ENCODE peak calls at places on chromosomes 6 and 20, in five cellular contexts. One of them, this sample, is unnamed.

GRCh38 chr6:41732601-41733348 is 2.6 kb downstream of the TFEB start:
- DNase-seq in HepG2: no peak
- DNase-seq in K562: no peak
- DNase-seq in SK-N-SH: no peak
- DNase-seq in GM12878: peak
- DNase-seq in this sample: no peak

GRCh38 chr6:37628611-37629320 is 68.9 kb downstream of the MDGA1 start:
- DNase-seq in HepG2: no peak
- DNase-seq in K562: no peak
- DNase-seq in SK-N-SH: no peak
- DNase-seq in GM12878: no peak
- DNase-seq in this sample: no peak

GRCh38 chr6:143940011-143940597 is 68.0 kb downstream of the PLAGL1 start:
- DNase-seq in HepG2: peak
- DNase-seq in K562: peak
- DNase-seq in SK-N-SH: peak
- DNase-seq in GM12878: peak
- DNase-seq in this sample: no peak

GRCh38 chr6:63792846-63793245 is 157.2 kb downstream of the PHF3 start:
- DNase-seq in HepG2: no peak
- DNase-seq in K562: no peak
- DNase-seq in SK-N-SH: no peak
- DNase-seq in GM12878: no peak
- DNase-seq in this sample: no peak

GRCh38 chr6:130282234-130282995 is 59.7 kb upstream of the SAMD3 start:
- DNase-seq in HepG2: peak
- DNase-seq in K562: peak
- DNase-seq in SK-N-SH: peak
- DNase-seq in GM12878: no peak
- DNase-seq in this sample: peak

GRCh38 chr20:60215786-60216730 is 257.8 kb downstream of the CDH26 start:
- DNase-seq in HepG2: no peak
- DNase-seq in K562: no peak
- DNase-seq in SK-N-SH: peak
- DNase-seq in GM12878: no peak
- DNase-seq in this sample: no peak

GRCh38 chr20:62314339-62314638 is 11.5 kb downstream of the ADRM1 start:
- DNase-seq in HepG2: no peak
- DNase-seq in K562: no peak
- DNase-seq in SK-N-SH: no peak
- DNase-seq in GM12878: no peak
- DNase-seq in this sample: no peak

GRCh38 chr6:9233686-9234085 is 798.3 kb upstream of the SLC35B3 start:
- DNase-seq in HepG2: no peak
- DNase-seq in K562: no peak
- DNase-seq in SK-N-SH: no peak
- DNase-seq in GM12878: no peak
- DNase-seq in this sample: no peak

GRCh38 chr6:11931296-11932035 is 80.6 kb upstream of the HIVEP1 start:
- DNase-seq in HepG2: no peak
- DNase-seq in K562: peak
- DNase-seq in SK-N-SH: no peak
- DNase-seq in GM12878: no peak
- DNase-seq in this sample: no peak

GRCh38 chr20:5784735-5785134 is 34.5 kb downstream of the SHLD1 start:
- DNase-seq in HepG2: no peak
- DNase-seq in K562: peak
- DNase-seq in SK-N-SH: no peak
- DNase-seq in GM12878: no peak
- DNase-seq in this sample: no peak

GRCh38 chr6:26556263-26557070 is 18.3 kb downstream of the HMGN4 start:
- DNase-seq in HepG2: peak
- DNase-seq in K562: peak
- DNase-seq in SK-N-SH: peak
- DNase-seq in GM12878: no peak
- DNase-seq in this sample: peak

GRCh38 chr6:45486739-45487138 is 109.0 kb upstream of the SUPT3H start:
- DNase-seq in HepG2: no peak
- DNase-seq in K562: no peak
- DNase-seq in SK-N-SH: no peak
- DNase-seq in GM12878: peak
- DNase-seq in this sample: no peak

GRCh38 chr6:131042664-131043063 is 20.4 kb downstream of the EPB41L2 start:
- DNase-seq in HepG2: no peak
- DNase-seq in K562: no peak
- DNase-seq in SK-N-SH: no peak
- DNase-seq in GM12878: no peak
- DNase-seq in this sample: no peak

GRCh38 chr6:108744244-108744972 is 103.8 kb upstream of the ARMC2 start:
- DNase-seq in HepG2: peak
- DNase-seq in K562: no peak
- DNase-seq in SK-N-SH: no peak
- DNase-seq in GM12878: no peak
- DNase-seq in this sample: no peak

GRCh38 chr6:11428895-11429294 is 108.7 kb upstream of the TMEM170B start:
- DNase-seq in HepG2: peak
- DNase-seq in K562: no peak
- DNase-seq in SK-N-SH: no peak
- DNase-seq in GM12878: peak
- DNase-seq in this sample: no peak

GRCh38 chr20:39045676-39046075 is 83.5 kb downstream of the DHX35 start:
- DNase-seq in HepG2: no peak
- DNase-seq in K562: no peak
- DNase-seq in SK-N-SH: no peak
- DNase-seq in GM12878: no peak
- DNase-seq in this sample: no peak

GRCh38 chr20:58891076-58891685 is 38.7 kb downstream of the GNAS start:
- DNase-seq in HepG2: no peak
- DNase-seq in K562: peak
- DNase-seq in SK-N-SH: peak
- DNase-seq in GM12878: no peak
- DNase-seq in this sample: peak

DNA sequence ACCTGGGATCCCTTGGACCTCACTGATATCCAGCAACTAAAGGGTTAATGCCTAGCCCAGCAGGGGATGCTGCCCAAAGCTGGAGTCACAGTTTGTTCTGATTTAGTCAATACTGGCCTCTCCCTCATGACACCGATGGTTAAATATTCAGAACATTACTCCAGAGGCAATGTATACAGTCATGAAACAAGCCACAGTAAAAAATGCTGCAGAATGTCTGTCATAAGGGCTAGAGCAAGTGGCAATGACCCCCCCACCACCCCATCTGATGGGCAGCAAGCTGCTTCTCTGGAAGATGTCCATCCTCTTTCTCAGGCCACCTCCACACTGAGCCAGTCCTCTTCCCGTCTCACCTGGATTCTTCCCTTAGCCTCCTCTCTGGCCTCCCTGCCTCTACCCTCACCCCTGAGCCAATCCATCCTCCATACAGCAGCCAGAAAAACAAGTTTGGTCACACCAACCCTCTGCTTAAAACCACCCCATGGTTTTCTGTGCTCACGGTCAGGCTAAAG is 99.0 kb upstream of the KCNG1 start:
- DNase-seq in HepG2: no peak
- DNase-seq in K562: no peak
- DNase-seq in SK-N-SH: no peak
- DNase-seq in GM12878: no peak
- DNase-seq in this sample: no peak
- TF ChIP-seq JUND in HepG2: no peak
- TF ChIP-seq JUND in K562: no peak
- TF ChIP-seq JUND in SK-N-SH: no peak
- TF ChIP-seq JUND in GM12878: no peak
- TF ChIP-seq JUND in this sample: no peak

DNA sequence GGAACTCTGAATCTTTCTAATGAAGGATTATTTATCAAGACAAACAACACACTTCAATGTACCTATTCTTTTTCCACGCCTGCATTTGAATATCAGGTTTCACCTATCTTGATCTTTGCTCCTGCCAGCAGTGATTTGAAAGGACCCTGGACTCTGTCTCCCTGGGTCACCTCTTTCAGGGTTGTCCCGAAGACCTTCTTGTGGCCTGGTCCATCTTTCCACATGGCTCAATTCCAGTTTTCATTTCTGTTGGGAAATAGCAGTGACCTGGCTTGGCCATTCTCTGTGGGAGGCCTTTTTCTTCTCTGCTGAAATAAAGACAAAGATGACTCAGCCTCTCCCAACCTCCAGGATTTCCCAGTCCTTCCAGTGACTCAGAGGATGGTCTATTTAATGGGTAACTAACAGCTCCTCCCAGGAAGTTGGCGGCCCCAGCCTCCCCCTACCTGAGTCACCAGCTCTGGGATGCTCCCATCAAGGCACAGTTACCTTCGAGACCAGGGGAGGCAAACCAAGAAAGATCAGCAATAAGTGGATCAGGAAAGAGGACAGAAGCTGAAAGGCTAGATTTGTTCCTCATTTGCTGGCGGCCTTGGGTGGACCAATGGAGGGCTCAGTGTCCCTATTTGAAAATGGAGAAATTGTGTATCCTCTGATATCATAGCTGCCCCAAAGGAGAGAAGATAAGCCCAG is 120.2 kb upstream of the RNF24 start:
- DNase-seq in HepG2: peak
- DNase-seq in K562: peak
- DNase-seq in SK-N-SH: no peak
- DNase-seq in GM12878: no peak
- DNase-seq in this sample: no peak
- TF ChIP-seq JUND in HepG2: peak
- TF ChIP-seq JUND in K562: peak
- TF ChIP-seq JUND in SK-N-SH: peak
- TF ChIP-seq JUND in GM12878: no peak
- TF ChIP-seq JUND in this sample: no peak

GRCh38 chr6:7107578-7108195 is at the start of gene RREB1:
- DNase-seq in HepG2: peak
- DNase-seq in K562: peak
- DNase-seq in SK-N-SH: peak
- DNase-seq in GM12878: no peak
- DNase-seq in this sample: peak
- TF ChIP-seq JUND in HepG2: no peak
- TF ChIP-seq JUND in K562: peak
- TF ChIP-seq JUND in SK-N-SH: no peak
- TF ChIP-seq JUND in GM12878: no peak
- TF ChIP-seq JUND in this sample: no peak

DNA sequence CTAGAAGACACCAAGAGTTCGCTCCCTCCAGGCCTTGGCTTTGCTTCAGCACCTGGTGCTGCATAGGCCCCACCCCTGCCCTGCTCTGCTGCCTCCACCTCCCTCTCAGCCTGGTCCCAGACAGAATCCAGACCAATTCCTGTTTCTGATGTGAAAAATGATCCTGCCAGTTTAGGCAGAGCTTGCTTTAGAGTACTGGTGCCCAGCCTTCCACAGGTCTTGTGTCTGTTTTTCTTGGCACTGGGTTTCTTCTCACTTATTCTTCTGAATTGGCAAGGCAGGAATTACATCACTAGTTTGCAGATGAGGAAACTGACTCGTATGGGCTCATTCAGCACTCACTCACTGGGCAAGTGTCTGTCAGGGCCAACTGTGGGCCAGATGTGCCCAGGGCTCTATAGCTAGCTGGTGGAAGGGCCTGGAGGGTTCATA is 53.0 kb downstream of the HLA-A start:
- DNase-seq in HepG2: no peak
- DNase-seq in K562: no peak
- DNase-seq in SK-N-SH: no peak
- DNase-seq in GM12878: no peak
- DNase-seq in this sample: no peak
- TF ChIP-seq JUND in HepG2: no peak
- TF ChIP-seq JUND in K562: no peak
- TF ChIP-seq JUND in SK-N-SH: no peak
- TF ChIP-seq JUND in GM12878: no peak
- TF ChIP-seq JUND in this sample: no peak

GRCh38 chr6:157218371-157219198 is 104.7 kb downstream of the TMEM242 start:
- DNase-seq in HepG2: no peak
- DNase-seq in K562: no peak
- DNase-seq in SK-N-SH: no peak
- DNase-seq in GM12878: no peak
- DNase-seq in this sample: no peak

GRCh38 chr6:157217198-157217893 is 106.0 kb downstream of the TMEM242 start:
- DNase-seq in HepG2: no peak
- DNase-seq in K562: no peak
- DNase-seq in SK-N-SH: no peak
- DNase-seq in GM12878: no peak
- DNase-seq in this sample: no peak

GRCh38 chr6:157219201-157220200 is 103.8 kb downstream of the TMEM242 start:
- DNase-seq in HepG2: peak
- DNase-seq in K562: peak
- DNase-seq in SK-N-SH: no peak
- DNase-seq in GM12878: no peak
- DNase-seq in this sample: no peak

GRCh38 chr6:157216570-157216969 is 106.7 kb downstream of the TMEM242 start:
- DNase-seq in HepG2: no peak
- DNase-seq in K562: no peak
- DNase-seq in SK-N-SH: no peak
- DNase-seq in GM12878: no peak
- DNase-seq in this sample: no peak

DNA sequence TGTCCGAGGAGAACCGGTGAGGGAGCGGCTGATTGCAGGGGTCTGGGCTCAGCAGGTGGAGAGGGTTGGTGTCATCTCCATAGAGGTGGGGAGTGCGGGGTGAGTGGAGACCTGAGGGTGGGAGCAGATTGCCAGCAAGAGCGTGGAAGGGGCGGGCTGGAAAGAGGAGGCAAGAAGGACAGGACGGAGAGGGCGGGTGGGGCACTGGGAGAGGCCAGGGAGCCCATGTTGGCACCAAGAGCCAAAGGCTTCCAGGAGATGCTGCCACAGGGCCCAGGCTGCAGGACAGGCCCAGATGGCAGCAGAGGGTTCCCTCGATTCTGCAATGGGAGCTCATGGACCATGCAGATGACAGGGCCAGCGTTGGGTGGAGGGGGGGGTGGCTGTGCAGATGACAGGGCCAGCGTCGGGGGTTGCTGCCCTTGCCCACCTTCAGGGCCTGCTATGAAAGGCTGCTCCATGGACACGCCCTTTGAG is 105.4 kb downstream of the TMEM242 start:
- DNase-seq in HepG2: no peak
- DNase-seq in K562: no peak
- DNase-seq in SK-N-SH: no peak
- DNase-seq in GM12878: no peak
- DNase-seq in this sample: no peak
- TF ChIP-seq JUND in HepG2: no peak
- TF ChIP-seq JUND in K562: no peak
- TF ChIP-seq JUND in SK-N-SH: no peak
- TF ChIP-seq JUND in GM12878: no peak
- TF ChIP-seq JUND in this sample: no peak